ENCODE peak calls at places on chromosomes 5 and 9, in nine cellular contexts. One of them, this sample, is unnamed.

GRCh38 chr9:99822096-99822595 is 461 bp downstream of the NR4A3 start:
- DNase-seq in heart right ventricle: no peak
- DNase-seq in GM23248: peak; percentile 74
- DNase-seq in OCI-M1: no peak
- DNase-seq in KBM-7: no peak
- DNase-seq in activated CD4-positive, CD25-positive, alpha-beta regulatory T cell treated with anti-CD3 and anti-CD28 coated beads, Interleukin-2, amount 50 U/mL, for 72 hours: peak; percentile 53
- DNase-seq in HepG2: no peak
- DNase-seq in activated T-helper 1 cell treated with Interleukin-2 at 50 U/mL for 16 hours: no peak
- DNase-seq in cerebellum: no peak
- DNase-seq in this sample: peak; percentile 71

GRCh38 chr5:120252839-120253238 is 211.3 kb upstream of the PRR16 start:
- DNase-seq in activated T-helper 1 cell treated with Interleukin-2 at 50 U/mL for 16 hours: no peak
- DNase-seq in OCI-M1: no peak
- DNase-seq in KBM-7: no peak
- DNase-seq in heart right ventricle: no peak
- DNase-seq in GM23248: no peak
- DNase-seq in cerebellum: no peak
- DNase-seq in activated CD4-positive, CD25-positive, alpha-beta regulatory T cell treated with anti-CD3 and anti-CD28 coated beads, Interleukin-2, amount 50 U/mL, for 72 hours: no peak
- DNase-seq in HepG2: no peak
- DNase-seq in this sample: no peak

GRCh38 chr9:133729646-133730281 is 8.4 kb downstream of the SARDH start:
- DNase-seq in heart right ventricle: no peak
- DNase-seq in KBM-7: no peak
- DNase-seq in HepG2: no peak
- DNase-seq in GM23248: no peak
- DNase-seq in activated T-helper 1 cell treated with Interleukin-2 at 50 U/mL for 16 hours: no peak
- DNase-seq in OCI-M1: no peak
- DNase-seq in activated CD4-positive, CD25-positive, alpha-beta regulatory T cell treated with anti-CD3 and anti-CD28 coated beads, Interleukin-2, amount 50 U/mL, for 72 hours: no peak
- DNase-seq in cerebellum: no peak
- DNase-seq in this sample: no peak

GRCh38 chr9:34989946-34990635 is 546 bp downstream of the DNAJB5 start:
- DNase-seq in activated T-helper 1 cell treated with Interleukin-2 at 50 U/mL for 16 hours: no peak
- DNase-seq in heart right ventricle: peak; percentile 72
- DNase-seq in GM23248: peak; percentile 76
- DNase-seq in KBM-7: peak; percentile 23
- DNase-seq in OCI-M1: peak; percentile 45
- DNase-seq in HepG2: no peak
- DNase-seq in activated CD4-positive, CD25-positive, alpha-beta regulatory T cell treated with anti-CD3 and anti-CD28 coated beads, Interleukin-2, amount 50 U/mL, for 72 hours: peak; percentile 51
- DNase-seq in cerebellum: peak; percentile 56
- DNase-seq in this sample: peak; percentile 55

GRCh38 chr9:2119490-2120046 is 104.4 kb downstream of the SMARCA2 start:
- DNase-seq in OCI-M1: no peak
- DNase-seq in cerebellum: no peak
- DNase-seq in heart right ventricle: no peak
- DNase-seq in activated T-helper 1 cell treated with Interleukin-2 at 50 U/mL for 16 hours: no peak
- DNase-seq in KBM-7: no peak
- DNase-seq in HepG2: no peak
- DNase-seq in activated CD4-positive, CD25-positive, alpha-beta regulatory T cell treated with anti-CD3 and anti-CD28 coated beads, Interleukin-2, amount 50 U/mL, for 72 hours: no peak
- DNase-seq in GM23248: no peak
- DNase-seq in this sample: no peak

GRCh38 chr5:158943057-158943456 is 156.7 kb downstream of the EBF1 start:
- DNase-seq in activated T-helper 1 cell treated with Interleukin-2 at 50 U/mL for 16 hours: no peak
- DNase-seq in HepG2: peak; percentile 18
- DNase-seq in OCI-M1: no peak
- DNase-seq in KBM-7: no peak
- DNase-seq in GM23248: peak; percentile 96
- DNase-seq in activated CD4-positive, CD25-positive, alpha-beta regulatory T cell treated with anti-CD3 and anti-CD28 coated beads, Interleukin-2, amount 50 U/mL, for 72 hours: no peak
- DNase-seq in heart right ventricle: peak; percentile 29
- DNase-seq in cerebellum: no peak
- DNase-seq in this sample: no peak

GRCh38 chr5:180395540-180396274 is 42.6 kb upstream of the GFPT2 start:
- DNase-seq in heart right ventricle: no peak
- DNase-seq in OCI-M1: no peak
- DNase-seq in KBM-7: no peak
- DNase-seq in GM23248: peak; percentile 17
- DNase-seq in cerebellum: peak; percentile 62
- DNase-seq in activated T-helper 1 cell treated with Interleukin-2 at 50 U/mL for 16 hours: no peak
- DNase-seq in HepG2: no peak
- DNase-seq in activated CD4-positive, CD25-positive, alpha-beta regulatory T cell treated with anti-CD3 and anti-CD28 coated beads, Interleukin-2, amount 50 U/mL, for 72 hours: no peak
- DNase-seq in this sample: no peak

GRCh38 chr5:67221487-67222242 is 25.1 kb upstream of the CD180 start:
- DNase-seq in OCI-M1: no peak
- DNase-seq in cerebellum: no peak
- DNase-seq in HepG2: no peak
- DNase-seq in GM23248: no peak
- DNase-seq in heart right ventricle: no peak
- DNase-seq in activated CD4-positive, CD25-positive, alpha-beta regulatory T cell treated with anti-CD3 and anti-CD28 coated beads, Interleukin-2, amount 50 U/mL, for 72 hours: no peak
- DNase-seq in activated T-helper 1 cell treated with Interleukin-2 at 50 U/mL for 16 hours: peak; percentile 29
- DNase-seq in KBM-7: peak; percentile 78
- DNase-seq in this sample: peak; percentile 58

GRCh38 chr9:125423964-125424363 is 162.3 kb downstream of the GAPVD1 start:
- DNase-seq in activated T-helper 1 cell treated with Interleukin-2 at 50 U/mL for 16 hours: no peak
- DNase-seq in cerebellum: no peak
- DNase-seq in heart right ventricle: no peak
- DNase-seq in OCI-M1: no peak
- DNase-seq in HepG2: no peak
- DNase-seq in KBM-7: no peak
- DNase-seq in GM23248: no peak
- DNase-seq in activated CD4-positive, CD25-positive, alpha-beta regulatory T cell treated with anti-CD3 and anti-CD28 coated beads, Interleukin-2, amount 50 U/mL, for 72 hours: no peak
- DNase-seq in this sample: no peak

GRCh38 chr9:69746859-69747560 is 12.8 kb downstream of the PTAR1 start:
- DNase-seq in activated CD4-positive, CD25-positive, alpha-beta regulatory T cell treated with anti-CD3 and anti-CD28 coated beads, Interleukin-2, amount 50 U/mL, for 72 hours: no peak
- DNase-seq in KBM-7: no peak
- DNase-seq in HepG2: peak; percentile 12
- DNase-seq in heart right ventricle: no peak
- DNase-seq in GM23248: no peak
- DNase-seq in OCI-M1: no peak
- DNase-seq in cerebellum: no peak
- DNase-seq in activated T-helper 1 cell treated with Interleukin-2 at 50 U/mL for 16 hours: no peak
- DNase-seq in this sample: no peak

GRCh38 chr5:136457390-136458094 is 92.2 kb upstream of the TRPC7 start:
- DNase-seq in activated CD4-positive, CD25-positive, alpha-beta regulatory T cell treated with anti-CD3 and anti-CD28 coated beads, Interleukin-2, amount 50 U/mL, for 72 hours: no peak
- DNase-seq in KBM-7: no peak
- DNase-seq in HepG2: no peak
- DNase-seq in GM23248: peak; percentile 4
- DNase-seq in activated T-helper 1 cell treated with Interleukin-2 at 50 U/mL for 16 hours: no peak
- DNase-seq in OCI-M1: no peak
- DNase-seq in cerebellum: peak; percentile 11
- DNase-seq in heart right ventricle: no peak
- DNase-seq in this sample: no peak

GRCh38 chr5:107597803-107598202 is 72.9 kb downstream of the EFNA5 start:
- DNase-seq in activated CD4-positive, CD25-positive, alpha-beta regulatory T cell treated with anti-CD3 and anti-CD28 coated beads, Interleukin-2, amount 50 U/mL, for 72 hours: no peak
- DNase-seq in HepG2: no peak
- DNase-seq in KBM-7: no peak
- DNase-seq in heart right ventricle: no peak
- DNase-seq in cerebellum: no peak
- DNase-seq in GM23248: no peak
- DNase-seq in activated T-helper 1 cell treated with Interleukin-2 at 50 U/mL for 16 hours: no peak
- DNase-seq in OCI-M1: no peak
- DNase-seq in this sample: no peak

GRCh38 chr9:105296889-105297288 is 52.4 kb downstream of the SLC44A1 start:
- DNase-seq in KBM-7: no peak
- DNase-seq in activated CD4-positive, CD25-positive, alpha-beta regulatory T cell treated with anti-CD3 and anti-CD28 coated beads, Interleukin-2, amount 50 U/mL, for 72 hours: no peak
- DNase-seq in OCI-M1: peak; percentile 85
- DNase-seq in cerebellum: no peak
- DNase-seq in GM23248: peak; percentile 97
- DNase-seq in HepG2: peak; percentile 90
- DNase-seq in heart right ventricle: no peak
- DNase-seq in activated T-helper 1 cell treated with Interleukin-2 at 50 U/mL for 16 hours: no peak
- DNase-seq in this sample: no peak

GRCh38 chr5:35194636-35195471 is 35.4 kb downstream of the PRLR start:
- DNase-seq in activated CD4-positive, CD25-positive, alpha-beta regulatory T cell treated with anti-CD3 and anti-CD28 coated beads, Interleukin-2, amount 50 U/mL, for 72 hours: no peak
- DNase-seq in cerebellum: no peak
- DNase-seq in activated T-helper 1 cell treated with Interleukin-2 at 50 U/mL for 16 hours: no peak
- DNase-seq in OCI-M1: no peak
- DNase-seq in heart right ventricle: no peak
- DNase-seq in HepG2: peak; percentile 71
- DNase-seq in GM23248: no peak
- DNase-seq in KBM-7: peak; percentile 14
- DNase-seq in this sample: no peak

GRCh38 chr5:98755406-98755805 is 18.1 kb upstream of the RGMB start:
- DNase-seq in heart right ventricle: no peak
- DNase-seq in KBM-7: no peak
- DNase-seq in activated T-helper 1 cell treated with Interleukin-2 at 50 U/mL for 16 hours: no peak
- DNase-seq in OCI-M1: no peak
- DNase-seq in HepG2: no peak
- DNase-seq in activated CD4-positive, CD25-positive, alpha-beta regulatory T cell treated with anti-CD3 and anti-CD28 coated beads, Interleukin-2, amount 50 U/mL, for 72 hours: no peak
- DNase-seq in GM23248: peak; percentile 69
- DNase-seq in cerebellum: no peak
- DNase-seq in this sample: no peak

GRCh38 chr9:133956520-133957076 is 35.5 kb downstream of the VAV2 start:
- DNase-seq in HepG2: no peak
- DNase-seq in activated CD4-positive, CD25-positive, alpha-beta regulatory T cell treated with anti-CD3 and anti-CD28 coated beads, Interleukin-2, amount 50 U/mL, for 72 hours: no peak
- DNase-seq in GM23248: peak; percentile 49
- DNase-seq in KBM-7: no peak
- DNase-seq in cerebellum: no peak
- DNase-seq in OCI-M1: no peak
- DNase-seq in heart right ventricle: no peak
- DNase-seq in activated T-helper 1 cell treated with Interleukin-2 at 50 U/mL for 16 hours: no peak
- DNase-seq in this sample: no peak

GRCh38 chr5:141850183-141850768 is 27.9 kb downstream of the PCDH1 start:
- DNase-seq in HepG2: no peak
- DNase-seq in KBM-7: no peak
- DNase-seq in OCI-M1: peak; percentile 72
- DNase-seq in activated CD4-positive, CD25-positive, alpha-beta regulatory T cell treated with anti-CD3 and anti-CD28 coated beads, Interleukin-2, amount 50 U/mL, for 72 hours: no peak
- DNase-seq in cerebellum: peak; percentile 62
- DNase-seq in activated T-helper 1 cell treated with Interleukin-2 at 50 U/mL for 16 hours: peak; percentile 18
- DNase-seq in heart right ventricle: peak; percentile 64
- DNase-seq in GM23248: peak; percentile 67
- DNase-seq in this sample: peak; percentile 67